ENCODE peak calls at places on chromosome 11, in eight cellular contexts. G is psoas muscle, O is mucosa of gallbladder, U is cardiac muscle cell, I is spleen, S is astrocyte of the spinal cord, H is fibroblast of the conjunctiva, E is erythroblast. M is an unnamed sample.

GRCh38 chr11:48073031-48073861 is 92.9 kb downstream of the PTPRJ start:
- DNase-seq in G (no peak), O (no peak), U (no peak), I (no peak), S (no peak), H (no peak), E (no peak), M (no peak)

GRCh38 chr11:19039409-19039808 is 21.1 kb downstream of the MRGPRX2 start:
- DNase-seq in G (no peak), O (no peak), U (no peak), I (no peak), S (no peak), H (no peak), E (no peak), M (no peak)

GRCh38 chr11:7524831-7525230 is 11.0 kb downstream of the PPFIBP2 start:
- DNase-seq in G (no peak), O (no peak), U (no peak), I (no peak), S (no peak), H (no peak), E (no peak), M (no peak)

GRCh38 chr11:81658722-81659121 is 1074.9 kb downstream of the FAM181B start:
- DNase-seq in G (no peak), O (no peak), U (no peak), I (no peak), S (peak; percentile 29), H (no peak), E (peak; percentile 8), M (no peak)

GRCh38 chr11:26134481-26135355 is 197.2 kb upstream of the ANO3 start:
- DNase-seq in G (no peak), O (peak; percentile 16), U (peak; percentile 16), I (no peak), S (peak; percentile 14), H (peak; percentile 3), E (no peak), M (peak; percentile 54)

GRCh38 chr11:116610190-116610589 is 162.6 kb downstream of the BUD13 start:
- DNase-seq in G (no peak), O (no peak), U (no peak), I (no peak), S (no peak), H (no peak), E (no peak), M (no peak)

GRCh38 chr11:91173701-91174100 is 950.9 kb upstream of the CHORDC1 start:
- DNase-seq in G (no peak), O (no peak), U (no peak), I (no peak), S (peak; percentile 46), H (no peak), E (no peak), M (no peak)

GRCh38 chr11:19646921-19647320 is 65.7 kb upstream of the NAV2 start:
- DNase-seq in G (no peak), O (no peak), U (no peak), I (no peak), S (peak; percentile 96), H (peak; percentile 60), E (no peak), M (no peak)

GRCh38 chr11:534592-535518 is 521 bp downstream of the HRAS start:
- DNase-seq in G (peak; percentile 77), O (no peak), U (peak; percentile 25), I (peak; percentile 89), S (no peak), H (no peak), E (no peak), M (no peak)

GRCh38 chr11:34997872-34998548 is 81.6 kb downstream of the PDHX start:
- DNase-seq in G (no peak), O (no peak), U (no peak), I (no peak), S (peak; percentile 73), H (no peak), E (no peak), M (peak; percentile 38)

GRCh38 chr11:67439321-67440228 is 2.1 kb upstream of the PTPRCAP start:
- DNase-seq in G (peak; percentile 68), O (no peak), U (no peak), I (no peak), S (peak; percentile 10), H (no peak), E (no peak), M (no peak)

GRCh38 chr11:126186031-126186698 is 25.3 kb downstream of the RPUSD4 start:
- DNase-seq in G (peak; percentile 91), O (no peak), U (no peak), I (peak; percentile 71), S (no peak), H (no peak), E (no peak), M (no peak)

GRCh38 chr11:119347242-119347641 is 737 bp upstream of the MFRP start:
- DNase-seq in G (no peak), O (no peak), U (no peak), I (no peak), S (no peak), H (no peak), E (no peak), M (no peak)

GRCh38 chr11:68010058-68011041 is at the start of gene ALDH3B1:
- DNase-seq in G (peak; percentile 96), O (peak; percentile 94), U (peak; percentile 17), I (peak; percentile 93), S (peak; percentile 79), H (peak; percentile 78), E (peak; percentile 97), M (peak; percentile 80)

GRCh38 chr11:82969811-82970210 is 68.3 kb downstream of the DDIAS start:
- DNase-seq in G (no peak), O (no peak), U (no peak), I (no peak), S (no peak), H (no peak), E (no peak), M (no peak)

GRCh38 chr11:103730151-103730940 is 306.1 kb upstream of the DDI1 start:
- DNase-seq in G (no peak), O (no peak), U (no peak), I (no peak), S (peak; percentile 41), H (no peak), E (no peak), M (peak; percentile 7)

GRCh38 chr11:94788396-94788795 is 20.2 kb downstream of the AMOTL1 start:
- DNase-seq in G (no peak), O (no peak), U (no peak), I (no peak), S (no peak), H (no peak), E (no peak), M (no peak)

GRCh38 chr11:131441398-131441797 is 71.0 kb downstream of the NTM start:
- DNase-seq in G (no peak), O (no peak), U (no peak), I (no peak), S (no peak), H (no peak), E (no peak), M (peak; percentile 25)

GRCh38 chr11:107545101-107545514 is 20.4 kb downstream of the ALKBH8 start:
- DNase-seq in G (no peak), O (no peak), U (no peak), I (no peak), S (peak; percentile 89), H (no peak), E (no peak), M (peak; percentile 77)

GRCh38 chr11:44766112-44766971 is 39.6 kb downstream of the TSPAN18 start:
- DNase-seq in G (no peak), O (no peak), U (peak; percentile 43), I (no peak), S (peak; percentile 93), H (no peak), E (peak; percentile 51), M (no peak)

GRCh38 chr11:12243511-12243910 is 133.1 kb downstream of the MICAL2 start:
- DNase-seq in G (no peak), O (no peak), U (no peak), I (no peak), S (no peak), H (no peak), E (no peak), M (peak; percentile 35)

GRCh38 chr11:44628730-44629361 is 63.4 kb downstream of the CD82 start:
- DNase-seq in G (no peak), O (peak; percentile 6), U (no peak), I (no peak), S (no peak), H (no peak), E (no peak), M (no peak)

M was measured in pons.